ENCODE peak calls at places on chromosome 5, in seven cellular contexts. X is retinal pigment epithelial cell, O is AG09309, P is neural crest cell, J is sigmoid colon, Z is astrocyte, I is stomach. W is an unnamed sample.

GRCh38 chr5:180639743-180640300 is 9.6 kb downstream of the FLT4 start:
- DNase-seq in Z (no peak), P (no peak), X (no peak), O (no peak), I (no peak), J (peak), W (no peak)

GRCh38 chr5:33992864-33993263 is 8.4 kb upstream of the SLC45A2 start:
- DNase-seq in O (no peak), X (no peak), Z (no peak), P (no peak), I (no peak), J (no peak), W (no peak)

GRCh38 chr5:176723440-176723839 is 76.2 kb downstream of the TSPAN17 start:
- DNase-seq in J (no peak), O (no peak), I (no peak), P (no peak), X (no peak), Z (no peak), W (no peak)

GRCh38 chr5:153831976-153832375 is 206.7 kb downstream of the FAM114A2 start:
- DNase-seq in Z (peak), O (no peak), J (no peak), X (no peak), P (no peak), I (no peak), W (no peak)

GRCh38 chr5:41510176-41510831 is at the start of gene PLCXD3:
- DNase-seq in J (peak), X (no peak), I (peak), P (peak), O (no peak), Z (no peak), W (no peak)

GRCh38 chr5:79771387-79771786 is 81.8 kb downstream of the CMYA5 start:
- DNase-seq in J (no peak), P (no peak), O (peak), Z (peak), X (no peak), I (no peak), W (no peak)

GRCh38 chr5:133347039-133347438 is 265.3 kb downstream of the FSTL4 start:
- DNase-seq in J (no peak), P (no peak), O (no peak), I (no peak), X (no peak), Z (no peak), W (no peak)

GRCh38 chr5:107428303-107428761 is 242.4 kb downstream of the EFNA5 start:
- DNase-seq in Z (peak), O (no peak), P (no peak), I (no peak), X (no peak), J (no peak), W (no peak)

GRCh38 chr5:93572773-93573626 is 8.0 kb downstream of the NR2F1-AS1 start:
- DNase-seq in I (no peak), J (no peak), Z (peak), O (no peak), X (no peak), P (no peak), W (no peak)

GRCh38 chr5:158849219-158849791 is 250.4 kb downstream of the EBF1 start:
- DNase-seq in I (no peak), Z (no peak), O (no peak), X (no peak), P (no peak), J (no peak), W (no peak)

GRCh38 chr5:39578887-39579497 is 154.2 kb upstream of the DAB2 start:
- DNase-seq in J (no peak), X (no peak), Z (peak), P (no peak), O (no peak), I (no peak), W (no peak)

GRCh38 chr5:108729306-108729645 is 18.4 kb upstream of the FER start:
- DNase-seq in O (no peak), X (no peak), J (no peak), Z (no peak), I (no peak), P (no peak), W (no peak)

GRCh38 chr5:149125386-149125891 is 15.9 kb upstream of the ABLIM3 start:
- DNase-seq in J (no peak), P (no peak), Z (no peak), O (no peak), X (no peak), I (peak), W (no peak)

GRCh38 chr5:159849437-159850191 is 66.7 kb upstream of the ADRA1B start:
- DNase-seq in I (no peak), P (no peak), X (no peak), O (peak), J (peak), Z (peak), W (no peak)

GRCh38 chr5:158203256-158203655 is 344.3 kb upstream of the CLINT1 start:
- DNase-seq in O (no peak), I (no peak), X (no peak), J (no peak), Z (no peak), P (no peak), W (no peak)

GRCh38 chr5:31119938-31120641 is 73.4 kb upstream of the CDH6 start:
- DNase-seq in P (no peak), J (no peak), X (peak), O (no peak), Z (peak), I (no peak), W (no peak)

GRCh38 chr5:126002222-126002897 is 420.8 kb upstream of the GRAMD2B start:
- DNase-seq in J (no peak), Z (peak), O (peak), I (peak), X (peak), P (no peak), W (no peak)

GRCh38 chr5:88269222-88269771 is 652 bp upstream of the TMEM161B start:
- DNase-seq in I (no peak), X (no peak), J (no peak), P (no peak), Z (peak), O (no peak), W (no peak)

GRCh38 chr5:120228262-120229031 is 235.7 kb upstream of the PRR16 start:
- DNase-seq in Z (peak), I (no peak), X (no peak), P (no peak), O (no peak), J (no peak), W (no peak)

GRCh38 chr5:133821311-133821741 is 147.1 kb downstream of the C5orf15 start:
- DNase-seq in I (no peak), O (no peak), J (no peak), X (no peak), P (no peak), Z (no peak), W (no peak)

GRCh38 chr5:132253452-132254320 is 3.8 kb upstream of the PDLIM4 start:
- DNase-seq in Z (no peak), I (no peak), P (no peak), O (no peak), J (peak), X (no peak), W (peak)

GRCh38 chr5:96709152-96709821 is 47.1 kb downstream of the CAST start:
- DNase-seq in I (no peak), P (no peak), J (no peak), X (no peak), Z (peak), O (peak), W (no peak)

GRCh38 chr5:20972419-20972925 is 984.5 kb upstream of the CDH18 start:
- DNase-seq in O (no peak), I (no peak), P (no peak), X (no peak), Z (peak), J (peak), W (no peak)

GRCh38 chr5:41686767-41687166 is 176.4 kb upstream of the PLCXD3 start:
- DNase-seq in P (no peak), Z (no peak), I (no peak), O (no peak), X (no peak), J (no peak), W (no peak)

GRCh38 chr5:123722451-123722850 is 210.5 kb downstream of the CSNK1G3 start:
- DNase-seq in P (no peak), J (no peak), I (no peak), Z (no peak), X (no peak), O (no peak), W (no peak)

GRCh38 chr5:79149432-79149831 is 37.8 kb downstream of the BHMT start:
- DNase-seq in P (no peak), I (no peak), Z (peak), X (no peak), J (no peak), O (no peak), W (no peak)

GRCh38 chr5:168365581-168366081 is 74.2 kb downstream of the WWC1 start:
- DNase-seq in J (no peak), P (no peak), Z (peak), O (peak), I (peak), X (no peak), W (peak)

GRCh38 chr5:148386041-148386440 is 2.3 kb downstream of the FBXO38 start:
- DNase-seq in X (no peak), J (no peak), I (no peak), P (no peak), O (no peak), Z (no peak), W (no peak)

GRCh38 chr5:95823738-95824609 is 1.4 kb upstream of the GLRX start:
- DNase-seq in J (peak), I (peak), X (no peak), Z (peak), P (no peak), O (peak), W (peak)

GRCh38 chr5:75727931-75728330 is 10.7 kb upstream of the POC5 start:
- DNase-seq in Z (no peak), X (no peak), J (no peak), I (no peak), O (no peak), P (no peak), W (no peak)

GRCh38 chr5:157999696-158000095 is 140.8 kb upstream of the CLINT1 start:
- DNase-seq in J (no peak), O (no peak), X (no peak), I (no peak), P (no peak), Z (no peak), W (no peak)

GRCh38 chr5:38157024-38157423 is 101.3 kb upstream of the EGFLAM start:
- DNase-seq in I (no peak), O (no peak), J (no peak), P (no peak), X (no peak), Z (no peak), W (no peak)
- TF ChIP-seq CTCF in I (no peak), O (no peak), J (no peak), P (no peak), X (no peak), Z (no peak), W (no peak)

GRCh38 chr5:138078006-138078643 is 5.7 kb upstream of the WNT8A start:
- DNase-seq in X (no peak), O (no peak), P (no peak), Z (no peak), J (no peak), I (no peak), W (no peak)
- TF ChIP-seq CTCF in X (no peak), O (no peak), P (no peak), Z (no peak), J (no peak), I (no peak), W (no peak)

GRCh38 chr5:53877243-53877642 is 316.8 kb downstream of the NDUFS4 start:
- DNase-seq in I (no peak), Z (peak), O (peak), J (no peak), P (no peak), X (no peak), W (no peak)

GRCh38 chr5:53871050-53871449 is 310.6 kb downstream of the NDUFS4 start:
- DNase-seq in J (no peak), O (no peak), P (no peak), X (no peak), I (no peak), Z (no peak), W (no peak)

GRCh38 chr5:53871772-53872171 is 311.3 kb downstream of the NDUFS4 start:
- DNase-seq in X (no peak), I (no peak), J (no peak), O (no peak), P (no peak), Z (no peak), W (no peak)

GRCh38 chr5:53878015-53878414 is 317.6 kb downstream of the NDUFS4 start:
- DNase-seq in J (no peak), P (no peak), O (no peak), X (no peak), I (no peak), Z (no peak), W (no peak)

DNA sequence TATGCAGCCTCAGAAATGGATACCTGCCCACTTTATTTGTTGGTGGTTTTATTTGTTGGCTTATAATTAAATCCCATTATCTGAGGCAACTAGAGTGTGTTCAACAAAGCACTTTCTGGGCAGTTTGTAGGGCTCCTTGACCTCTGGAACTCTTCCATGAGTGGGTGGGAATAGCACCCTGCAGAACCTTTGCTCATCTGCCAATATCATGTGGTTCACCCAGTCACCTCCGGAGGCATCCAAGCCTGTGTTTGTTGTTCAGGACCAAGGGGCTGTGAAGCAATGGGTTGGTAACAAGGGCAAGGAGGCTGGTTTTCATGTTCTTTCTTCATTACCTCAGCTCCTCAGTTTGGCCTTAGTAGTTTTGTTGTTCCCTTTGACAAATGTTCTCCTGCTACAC is 314.0 kb downstream of the NDUFS4 start:
- DNase-seq in X (no peak), Z (no peak), O (no peak), J (no peak), P (no peak), I (no peak), W (no peak)
- TF ChIP-seq CTCF in X (no peak), Z (no peak), O (peak), J (no peak), P (no peak), I (no peak), W (no peak)

GRCh38 chr5:136034492-136034891 is 5.7 kb downstream of the TGFBI start:
- DNase-seq in I (no peak), J (peak), X (no peak), O (no peak), Z (no peak), P (no peak), W (peak)

GRCh38 chr5:136034976-136035375 is 6.2 kb downstream of the TGFBI start:
- DNase-seq in X (no peak), I (no peak), J (peak), P (no peak), O (no peak), Z (no peak), W (peak)

GRCh38 chr5:136032564-136032963 is 3.8 kb downstream of the TGFBI start:
- DNase-seq in Z (peak), X (no peak), J (peak), P (no peak), I (no peak), O (peak), W (no peak)

GRCh38 chr5:136033244-136033643 is 4.5 kb downstream of the TGFBI start:
- DNase-seq in Z (no peak), X (no peak), I (no peak), O (no peak), P (no peak), J (no peak), W (no peak)

GRCh38 chr5:136033848-136034247 is 5.1 kb downstream of the TGFBI start:
- DNase-seq in X (no peak), O (peak), J (peak), Z (no peak), P (no peak), I (no peak), W (peak)
- TF ChIP-seq CTCF in X (no peak), O (no peak), J (no peak), Z (no peak), P (no peak), I (no peak), W (no peak)

GRCh38 chr5:77437194-77437593 is 54.9 kb downstream of the WDR41 start:
- DNase-seq in J (no peak), P (no peak), I (no peak), O (no peak), X (no peak), Z (no peak), W (no peak)
- TF ChIP-seq CTCF in J (no peak), P (peak), I (no peak), O (peak), X (no peak), Z (no peak), W (no peak)

W was measured in lower leg skin.